ENCODE peak calls at places on chromosomes 13 and 19, in four cellular contexts. T, L, Q and N are unnamed samples.

GRCh38 chr19:10730932-10731331 is 13.1 kb downstream of the DNM2 start:
- DNase-seq in T (no peak), L (no peak), Q (no peak), N (no peak)

GRCh38 chr13:22074403-22074802 is 403.5 kb downstream of the FGF9 start:
- DNase-seq in T (no peak), L (no peak), Q (no peak), N (no peak)

GRCh38 chr13:22235950-22236290 is 565.0 kb downstream of the FGF9 start:
- DNase-seq in T (no peak), L (no peak), Q (no peak), N (no peak)

GRCh38 chr13:74930402-74931165 is 551.4 kb downstream of the TBC1D4 start:
- DNase-seq in T (peak), L (no peak), Q (peak), N (peak)

GRCh38 chr19:17893766-17894165 is 22.0 kb downstream of the SLC5A5 start:
- DNase-seq in T (no peak), L (no peak), Q (no peak), N (no peak)

GRCh38 chr19:17721821-17722220 is 2.5 kb downstream of the MAP1S start:
- DNase-seq in T (peak), L (no peak), Q (no peak), N (peak)

GRCh38 chr13:24348797-24349515 is 39.6 kb downstream of the C1QTNF9 start:
- DNase-seq in T (no peak), L (peak), Q (no peak), N (no peak)

GRCh38 chr13:33169273-33169980 is 116.1 kb downstream of the STARD13 start:
- DNase-seq in T (peak), L (no peak), Q (peak), N (peak)

GRCh38 chr13:40375522-40376171 is 290.8 kb downstream of the FOXO1 start:
- DNase-seq in T (no peak), L (no peak), Q (no peak), N (peak)

GRCh38 chr13:59120297-59120843 is 1043.4 kb downstream of the DIAPH3 start:
- DNase-seq in T (peak), L (no peak), Q (peak), N (no peak)

GRCh38 chr19:13804830-13805683 is 9.8 kb downstream of the ZSWIM4 start:
- DNase-seq in T (no peak), L (no peak), Q (no peak), N (no peak)

GRCh38 chr19:15187026-15188007 is 13.5 kb downstream of the NOTCH3 start:
- DNase-seq in T (no peak), L (no peak), Q (no peak), N (peak)

GRCh38 chr13:73715114-73715909 is 418.9 kb downstream of the KLF12 start:
- DNase-seq in T (no peak), L (no peak), Q (no peak), N (no peak)

GRCh38 chr19:53541971-53542370 is 4.0 kb downstream of the ZNF331 start:
- DNase-seq in T (no peak), L (no peak), Q (no peak), N (no peak)

GRCh38 chr19:12726988-12727316 is 3.2 kb upstream of the TNPO2 start:
- DNase-seq in T (no peak), L (no peak), Q (no peak), N (no peak)

DNA sequence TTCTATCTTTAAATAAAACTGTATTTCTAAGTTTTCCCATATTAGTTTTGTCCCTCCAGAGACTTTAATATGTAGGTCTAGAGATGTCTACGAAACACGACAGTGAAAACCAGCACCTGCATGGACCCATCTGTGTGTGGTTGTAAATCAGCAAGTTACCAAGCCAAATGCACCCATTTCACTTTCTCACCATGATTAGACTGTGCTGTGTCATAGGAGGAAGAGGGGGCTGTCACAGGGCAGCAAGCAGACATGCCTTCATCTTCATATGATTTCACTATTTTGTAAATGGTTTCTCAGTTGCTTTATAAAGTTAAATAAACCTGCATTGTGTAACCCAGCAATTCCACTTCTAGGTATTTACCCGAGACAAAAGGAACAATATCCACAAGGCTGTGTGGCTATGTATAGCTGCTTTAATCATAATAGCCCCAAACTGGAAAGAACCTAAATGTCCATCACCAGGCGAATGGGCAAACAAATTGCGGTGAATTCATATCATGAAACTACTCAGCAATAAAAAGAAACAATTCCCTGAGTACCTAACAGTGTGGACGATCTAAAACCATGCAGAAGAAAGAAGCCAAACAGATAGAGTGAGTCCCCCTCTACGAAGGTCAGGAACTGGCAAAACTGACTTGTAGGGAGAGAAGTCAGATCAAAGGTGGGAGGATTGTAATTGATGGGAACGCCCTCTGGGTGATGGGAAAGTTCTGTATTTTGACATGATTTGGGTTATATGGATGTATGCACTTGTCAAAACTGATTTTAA is 185.5 kb downstream of the COL4A1 start:
- DNase-seq in T (no peak), L (no peak), Q (no peak), N (no peak)
- H3K9ac ChIP-seq in T (no peak), L (no peak), Q (no peak), N (no peak)

GRCh38 chr13:79560954-79561353 is 80.0 kb downstream of the NDFIP2 start:
- DNase-seq in T (no peak), L (no peak), Q (no peak), N (no peak)

GRCh38 chr13:79562557-79562956 is 81.6 kb downstream of the NDFIP2 start:
- DNase-seq in T (no peak), L (no peak), Q (no peak), N (no peak)

GRCh38 chr13:79571147-79571546 is 90.2 kb downstream of the NDFIP2 start:
- DNase-seq in T (no peak), L (no peak), Q (no peak), N (no peak)

DNA sequence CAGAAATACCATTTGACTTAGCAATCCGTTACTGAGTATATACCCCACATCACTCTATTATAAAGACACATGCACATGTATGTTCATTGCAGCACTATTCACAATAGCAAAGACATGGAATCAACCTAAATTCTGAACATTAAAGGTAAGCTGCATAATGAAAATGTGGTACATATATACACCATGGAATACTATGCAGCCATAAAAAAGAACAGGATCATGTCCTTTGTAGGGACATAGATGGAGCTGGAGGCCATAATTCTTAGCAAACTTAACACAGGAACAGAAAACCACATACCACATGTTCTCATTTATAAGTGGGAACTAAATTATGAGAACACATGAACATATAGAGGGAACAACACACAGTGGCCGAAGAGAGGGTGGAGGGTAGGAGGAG is 85.2 kb downstream of the NDFIP2 start:
- DNase-seq in T (no peak), L (no peak), Q (no peak), N (no peak)
- H3K9ac ChIP-seq in T (no peak), L (no peak), Q (no peak), N (no peak)

DNA sequence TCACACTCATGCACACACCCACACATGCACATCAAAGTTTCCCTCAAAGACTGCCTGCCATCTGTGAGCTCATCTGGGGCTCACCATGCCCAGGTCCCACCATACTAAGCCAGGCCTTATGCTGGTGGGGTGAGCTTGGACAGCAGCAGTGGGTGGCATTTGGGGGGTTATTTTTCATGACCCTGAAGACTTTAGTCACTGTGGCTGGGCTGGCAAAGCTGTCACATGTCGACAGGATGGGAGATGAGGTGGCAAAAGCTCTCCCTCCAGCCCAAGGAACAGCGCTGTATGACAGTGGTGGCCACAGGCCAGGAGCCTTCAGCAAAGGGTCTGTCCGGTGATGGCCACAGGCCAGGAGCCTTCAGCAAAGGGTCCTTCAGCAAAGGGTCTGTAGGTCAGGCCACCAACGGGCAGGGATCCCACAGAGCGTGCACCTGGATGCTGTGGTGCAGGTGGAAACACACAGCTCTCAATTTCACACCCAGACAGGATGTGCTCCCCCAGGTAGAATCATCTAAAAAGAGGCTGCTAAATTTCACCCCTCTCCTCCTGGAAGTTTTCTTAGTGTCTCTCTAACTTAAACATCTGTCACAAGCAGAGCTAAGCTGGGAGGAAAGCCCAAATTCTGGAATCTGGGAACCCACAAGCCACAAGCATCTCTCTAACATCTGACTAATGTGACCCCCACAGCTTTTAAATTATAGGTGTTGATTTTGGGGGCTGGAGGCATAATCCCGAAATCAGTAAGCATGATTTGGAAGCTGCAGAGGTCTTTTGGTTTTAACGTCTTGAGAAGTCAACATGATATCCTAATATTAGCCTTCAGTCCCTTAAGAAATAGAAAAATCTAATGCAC is 23.1 kb downstream of the COL4A1 start:
- DNase-seq in T (peak), L (no peak), Q (peak), N (peak)
- H3K9ac ChIP-seq in T (no peak), L (no peak), Q (no peak), N (no peak)

DNA sequence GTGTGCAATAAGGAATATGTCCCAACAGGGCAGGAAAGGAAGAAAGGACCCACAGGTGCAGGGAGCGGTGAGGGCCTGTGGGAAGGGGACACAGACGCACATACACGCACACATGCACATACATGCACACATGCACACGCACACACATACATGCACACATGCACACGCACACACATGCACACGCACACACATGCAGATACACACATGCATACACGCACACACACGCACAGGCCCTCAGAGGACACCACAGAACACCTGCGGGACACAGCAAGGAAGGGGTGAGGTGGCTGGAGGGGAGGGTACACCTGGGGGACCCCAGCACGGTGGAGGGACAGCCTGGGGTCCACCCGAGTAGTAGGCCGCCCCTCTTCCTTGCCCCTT is 12.9 kb downstream of the PIP5K1C start:
- DNase-seq in T (no peak), L (no peak), Q (no peak), N (no peak)
- H3K9ac ChIP-seq in T (no peak), L (no peak), Q (no peak), N (no peak)

GRCh38 chr13:76886005-76886291 is 257 bp downstream of the KCTD12 start:
- DNase-seq in T (no peak), L (no peak), Q (no peak), N (no peak)
- H3K9ac ChIP-seq in T (peak), L (peak), Q (peak), N (peak)

DNA sequence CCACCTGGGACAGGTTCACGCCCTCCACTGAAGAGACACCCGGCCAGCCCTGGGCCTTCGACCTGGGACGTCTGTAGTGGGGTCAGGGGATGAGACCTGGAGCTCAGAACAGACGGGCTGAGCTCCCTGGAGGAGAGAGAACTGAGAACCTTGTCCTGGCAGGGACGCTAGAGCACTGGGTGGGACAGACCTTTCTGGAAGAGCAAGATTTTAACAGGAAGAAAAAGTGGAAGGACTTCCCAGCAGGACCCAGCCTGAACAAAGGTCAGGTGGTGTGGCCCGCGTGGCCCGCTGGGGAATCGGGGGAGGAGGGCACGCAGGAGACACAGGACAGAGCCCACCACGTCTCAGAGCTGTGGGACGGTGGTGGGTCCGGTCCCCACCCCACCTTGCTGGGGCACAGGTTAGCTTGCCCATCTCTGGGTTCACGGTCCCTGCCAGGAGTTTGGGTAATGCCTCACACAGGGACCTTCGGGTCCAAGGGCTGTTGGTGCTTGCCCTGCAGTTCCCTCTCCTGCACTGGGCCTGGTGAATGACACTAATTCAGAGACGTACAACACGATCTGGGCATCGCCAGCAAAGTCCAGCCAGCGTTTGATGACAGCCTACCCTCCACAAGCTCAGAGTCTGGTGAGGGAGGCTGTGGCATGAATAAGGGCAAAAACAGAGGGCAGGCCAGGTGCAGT is 1.2 kb upstream of the EFNA2 start:
- DNase-seq in T (no peak), L (no peak), Q (no peak), N (no peak)
- H3K9ac ChIP-seq in T (no peak), L (no peak), Q (no peak), N (no peak)

GRCh38 chr13:110265682-110266430 is 41.1 kb downstream of the COL4A1 start:
- DNase-seq in T (no peak), L (no peak), Q (no peak), N (no peak)
- H3K9ac ChIP-seq in T (no peak), L (no peak), Q (no peak), N (no peak)

DNA sequence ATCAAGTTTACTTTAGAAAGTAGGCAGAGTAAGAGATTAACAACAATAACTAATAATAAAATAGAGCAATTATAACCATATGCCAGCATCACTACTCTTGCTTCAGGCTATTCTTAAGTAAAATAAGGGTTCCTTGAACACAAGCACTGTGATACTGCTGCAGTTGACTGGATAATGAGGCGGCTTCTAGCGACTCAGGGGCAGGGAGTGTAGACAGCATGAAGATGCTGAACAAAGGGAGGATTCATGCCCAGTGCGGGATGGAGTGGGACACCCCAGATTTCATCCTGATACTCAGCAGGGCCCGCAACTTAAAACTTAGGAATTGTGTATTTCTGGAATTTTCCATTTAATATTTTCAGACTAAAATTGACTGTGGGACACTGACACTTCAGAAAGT is 127.4 kb downstream of the B3GLCT start:
- DNase-seq in T (no peak), L (no peak), Q (no peak), N (no peak)
- H3K9ac ChIP-seq in T (no peak), L (no peak), Q (no peak), N (no peak)